ENCODE peak calls at places on chromosomes 11 and 22, in five cellular contexts. One of them, this sample, is unnamed.

GRCh38 chr22:37079158-37079557 is 27.6 kb downstream of the KCTD17 start:
- DNase-seq in dermis microvascular lymphatic vessel endothelial cell: no peak
- DNase-seq in AG09309: no peak
- DNase-seq in heart left ventricle: no peak
- DNase-seq in hepatocyte: no peak
- DNase-seq in this sample: no peak

GRCh38 chr11:74284466-74284865 is 27.0 kb downstream of the P4HA3 start:
- DNase-seq in dermis microvascular lymphatic vessel endothelial cell: no peak
- DNase-seq in AG09309: no peak
- DNase-seq in heart left ventricle: no peak
- DNase-seq in hepatocyte: no peak
- DNase-seq in this sample: no peak

GRCh38 chr11:64809781-64810241 is 540 bp downstream of the MEN1 start:
- DNase-seq in dermis microvascular lymphatic vessel endothelial cell: no peak
- DNase-seq in AG09309: no peak
- DNase-seq in heart left ventricle: no peak
- DNase-seq in hepatocyte: peak
- DNase-seq in this sample: no peak

GRCh38 chr11:100930185-100930778 is 199.3 kb downstream of the PGR start:
- DNase-seq in dermis microvascular lymphatic vessel endothelial cell: peak
- DNase-seq in AG09309: peak
- DNase-seq in heart left ventricle: no peak
- DNase-seq in hepatocyte: peak
- DNase-seq in this sample: no peak

GRCh38 chr11:1994121-1994520 is 3.5 kb downstream of the H19 start:
- DNase-seq in dermis microvascular lymphatic vessel endothelial cell: no peak
- DNase-seq in AG09309: no peak
- DNase-seq in heart left ventricle: no peak
- DNase-seq in hepatocyte: no peak
- DNase-seq in this sample: no peak

GRCh38 chr11:106152013-106152412 is 74.6 kb downstream of the AASDHPPT start:
- DNase-seq in dermis microvascular lymphatic vessel endothelial cell: no peak
- DNase-seq in AG09309: no peak
- DNase-seq in heart left ventricle: no peak
- DNase-seq in hepatocyte: no peak
- DNase-seq in this sample: no peak

GRCh38 chr11:62705880-62706831 is 1.1 kb downstream of the BSCL2 start:
- DNase-seq in dermis microvascular lymphatic vessel endothelial cell: peak
- DNase-seq in AG09309: peak
- DNase-seq in heart left ventricle: peak
- DNase-seq in hepatocyte: peak
- DNase-seq in this sample: peak

GRCh38 chr22:36926721-36927435 is 13.4 kb downstream of the CSF2RB start:
- DNase-seq in dermis microvascular lymphatic vessel endothelial cell: no peak
- DNase-seq in AG09309: no peak
- DNase-seq in heart left ventricle: no peak
- DNase-seq in hepatocyte: no peak
- DNase-seq in this sample: no peak

GRCh38 chr11:8839957-8840945 is 70.7 kb upstream of the AKIP1 start:
- DNase-seq in dermis microvascular lymphatic vessel endothelial cell: peak
- DNase-seq in AG09309: no peak
- DNase-seq in heart left ventricle: peak
- DNase-seq in hepatocyte: peak
- DNase-seq in this sample: peak

GRCh38 chr11:134572741-134573675 is 161.0 kb upstream of the B3GAT1 start:
- DNase-seq in dermis microvascular lymphatic vessel endothelial cell: no peak
- DNase-seq in AG09309: no peak
- DNase-seq in heart left ventricle: no peak
- DNase-seq in hepatocyte: no peak
- DNase-seq in this sample: no peak

GRCh38 chr11:104968365-104968855 is at the start of gene CASP4:
- DNase-seq in dermis microvascular lymphatic vessel endothelial cell: peak
- DNase-seq in AG09309: peak
- DNase-seq in heart left ventricle: peak
- DNase-seq in hepatocyte: peak
- DNase-seq in this sample: no peak

GRCh38 chr22:44304354-44304753 is 8.4 kb downstream of the SHISAL1 start:
- DNase-seq in dermis microvascular lymphatic vessel endothelial cell: no peak
- DNase-seq in AG09309: peak
- DNase-seq in heart left ventricle: no peak
- DNase-seq in hepatocyte: no peak
- DNase-seq in this sample: no peak

GRCh38 chr11:2684581-2684980 is 15.2 kb downstream of the KCNQ1OT1 start:
- DNase-seq in dermis microvascular lymphatic vessel endothelial cell: no peak
- DNase-seq in AG09309: no peak
- DNase-seq in heart left ventricle: no peak
- DNase-seq in hepatocyte: no peak
- DNase-seq in this sample: peak

GRCh38 chr11:71372693-71373657 is 75.2 kb downstream of the DHCR7 start:
- DNase-seq in dermis microvascular lymphatic vessel endothelial cell: no peak
- DNase-seq in AG09309: peak
- DNase-seq in heart left ventricle: no peak
- DNase-seq in hepatocyte: peak
- DNase-seq in this sample: no peak

GRCh38 chr11:18853086-18853720 is 61.6 kb upstream of the PTPN5 start:
- DNase-seq in dermis microvascular lymphatic vessel endothelial cell: peak
- DNase-seq in AG09309: no peak
- DNase-seq in heart left ventricle: no peak
- DNase-seq in hepatocyte: peak
- DNase-seq in this sample: no peak

GRCh38 chr11:87851234-87851633 is 324.0 kb downstream of the RAB38 start:
- DNase-seq in dermis microvascular lymphatic vessel endothelial cell: no peak
- DNase-seq in AG09309: peak
- DNase-seq in heart left ventricle: no peak
- DNase-seq in hepatocyte: no peak
- DNase-seq in this sample: no peak

GRCh38 chr11:5362017-5362625 is 10.8 kb downstream of the OR51B6 start:
- DNase-seq in dermis microvascular lymphatic vessel endothelial cell: no peak
- DNase-seq in AG09309: no peak
- DNase-seq in heart left ventricle: no peak
- DNase-seq in hepatocyte: no peak
- DNase-seq in this sample: no peak

GRCh38 chr22:48808038-48808960 is 1019.4 kb downstream of the BRD1 start:
- DNase-seq in dermis microvascular lymphatic vessel endothelial cell: no peak
- DNase-seq in AG09309: no peak
- DNase-seq in heart left ventricle: no peak
- DNase-seq in hepatocyte: no peak
- DNase-seq in this sample: no peak